ENCODE peak calls at places on chromosomes 12 and 14, in nine cellular contexts. M, L, J, H, Q, U, D, X and R are unnamed samples.

GRCh38 chr12:31325524-31325875 is 450 bp downstream of the SINHCAF start:
- DNase-seq in M (no peak), L (no peak), J (no peak), H (no peak), Q (no peak), U (peak; percentile 34), D (no peak), X (no peak), R (no peak)

GRCh38 chr14:34472706-34473279 is 10.8 kb upstream of the SPTSSA start:
- DNase-seq in M (no peak), L (no peak), J (no peak), H (no peak), Q (no peak), U (no peak), D (no peak), X (no peak), R (no peak)

GRCh38 chr12:98373019-98373554 is 142.3 kb upstream of the TMPO start:
- DNase-seq in M (peak; percentile 29), L (peak; percentile 33), J (peak; percentile 21), H (no peak), Q (no peak), U (no peak), D (peak; percentile 84), X (no peak), R (no peak)

GRCh38 chr12:6965714-6966113 is 4.8 kb downstream of the PHB2 start:
- DNase-seq in M (no peak), L (no peak), J (no peak), H (no peak), Q (no peak), U (no peak), D (no peak), X (no peak), R (no peak)

GRCh38 chr12:115341442-115341841 is 657.5 kb upstream of the TBX3 start:
- DNase-seq in M (no peak), L (no peak), J (no peak), H (no peak), Q (no peak), U (peak; percentile 6), D (peak; percentile 51), X (no peak), R (no peak)

GRCh38 chr12:93245543-93245942 is 132.2 kb upstream of the NUDT4 start:
- DNase-seq in M (no peak), L (no peak), J (no peak), H (no peak), Q (no peak), U (peak; percentile 72), D (peak; percentile 11), X (no peak), R (peak; percentile 37)

GRCh38 chr14:69879175-69880047 is at the start of gene SMOC1:
- DNase-seq in M (peak; percentile 89), L (peak; percentile 89), J (peak; percentile 73), H (no peak), Q (no peak), U (peak; percentile 53), D (peak; percentile 73), X (no peak), R (no peak)

GRCh38 chr14:54564071-54564798 is 2.7 kb upstream of the SAMD4A start:
- DNase-seq in M (peak; percentile 22), L (no peak), J (no peak), H (no peak), Q (no peak), U (no peak), D (peak; percentile 33), X (no peak), R (peak; percentile 37)

GRCh38 chr14:72638021-72638420 is 255.9 kb downstream of the DPF3 start:
- DNase-seq in M (no peak), L (no peak), J (no peak), H (no peak), Q (no peak), U (no peak), D (no peak), X (no peak), R (no peak)

GRCh38 chr12:49842519-49843352 is at the start of gene BCDIN3D:
- DNase-seq in M (peak; percentile 86), L (peak; percentile 79), J (peak; percentile 79), H (peak; percentile 88), Q (peak; percentile 90), U (peak; percentile 97), D (peak; percentile 91), X (peak; percentile 88), R (peak; percentile 82)